ENCODE peak calls at places on chromosomes 11 and 22, in seven cellular contexts. One of them, this sample, is unnamed.

GRCh38 chr11:86511086-86511551 is 136.4 kb downstream of the CCDC81 start:
- DNase-seq in kidney: no peak
- DNase-seq in CD8-positive, alpha-beta memory T cell: no peak
- DNase-seq in fibroblast of mammary gland: peak; percentile 79
- DNase-seq in tibial nerve: no peak
- DNase-seq in neuronal stem cell: no peak
- DNase-seq in MM.1S: no peak
- DNase-seq in this sample: peak; percentile 56

GRCh38 chr11:117772360-117772759 is 24.7 kb downstream of the DSCAML1 start:
- DNase-seq in kidney: no peak
- DNase-seq in CD8-positive, alpha-beta memory T cell: no peak
- DNase-seq in fibroblast of mammary gland: no peak
- DNase-seq in tibial nerve: no peak
- DNase-seq in neuronal stem cell: no peak
- DNase-seq in MM.1S: no peak
- DNase-seq in this sample: no peak

GRCh38 chr11:1346669-1347390 is 37.4 kb upstream of the TOLLIP start:
- DNase-seq in kidney: no peak
- DNase-seq in CD8-positive, alpha-beta memory T cell: no peak
- DNase-seq in fibroblast of mammary gland: no peak
- DNase-seq in tibial nerve: no peak
- DNase-seq in neuronal stem cell: no peak
- DNase-seq in MM.1S: no peak
- DNase-seq in this sample: no peak

GRCh38 chr11:116910378-116910777 is 73.0 kb upstream of the APOA1 start:
- DNase-seq in kidney: no peak
- DNase-seq in CD8-positive, alpha-beta memory T cell: no peak
- DNase-seq in fibroblast of mammary gland: peak; percentile 49
- DNase-seq in tibial nerve: no peak
- DNase-seq in neuronal stem cell: no peak
- DNase-seq in MM.1S: no peak
- DNase-seq in this sample: no peak

GRCh38 chr22:39985383-39986045 is 9.2 kb upstream of the FAM83F start:
- DNase-seq in kidney: no peak
- DNase-seq in CD8-positive, alpha-beta memory T cell: no peak
- DNase-seq in fibroblast of mammary gland: no peak
- DNase-seq in tibial nerve: no peak
- DNase-seq in neuronal stem cell: no peak
- DNase-seq in MM.1S: no peak
- DNase-seq in this sample: no peak

GRCh38 chr11:121323208-121323607 is 30.6 kb downstream of the SC5D start:
- DNase-seq in kidney: no peak
- DNase-seq in CD8-positive, alpha-beta memory T cell: no peak
- DNase-seq in fibroblast of mammary gland: no peak
- DNase-seq in tibial nerve: no peak
- DNase-seq in neuronal stem cell: no peak
- DNase-seq in MM.1S: no peak
- DNase-seq in this sample: no peak

GRCh38 chr11:8787372-8787771 is 104.8 kb downstream of the RPL27A start:
- DNase-seq in kidney: no peak
- DNase-seq in CD8-positive, alpha-beta memory T cell: no peak
- DNase-seq in fibroblast of mammary gland: no peak
- DNase-seq in tibial nerve: no peak
- DNase-seq in neuronal stem cell: no peak
- DNase-seq in MM.1S: peak; percentile 76
- DNase-seq in this sample: no peak

GRCh38 chr11:85752890-85753581 is 57.9 kb downstream of the SYTL2 start:
- DNase-seq in kidney: peak; percentile 74
- DNase-seq in CD8-positive, alpha-beta memory T cell: peak; percentile 96
- DNase-seq in fibroblast of mammary gland: no peak
- DNase-seq in tibial nerve: no peak
- DNase-seq in neuronal stem cell: no peak
- DNase-seq in MM.1S: no peak
- DNase-seq in this sample: no peak

GRCh38 chr11:75475767-75476650 is 43.0 kb upstream of the KLHL35 start:
- DNase-seq in kidney: peak; percentile 90
- DNase-seq in CD8-positive, alpha-beta memory T cell: no peak
- DNase-seq in fibroblast of mammary gland: peak; percentile 78
- DNase-seq in tibial nerve: peak; percentile 49
- DNase-seq in neuronal stem cell: no peak
- DNase-seq in MM.1S: no peak
- DNase-seq in this sample: no peak

GRCh38 chr11:70552167-70552435 is 153.8 kb downstream of the CTTN start:
- DNase-seq in kidney: peak; percentile 39
- DNase-seq in CD8-positive, alpha-beta memory T cell: peak; percentile 9
- DNase-seq in fibroblast of mammary gland: no peak
- DNase-seq in tibial nerve: no peak
- DNase-seq in neuronal stem cell: no peak
- DNase-seq in MM.1S: no peak
- DNase-seq in this sample: no peak

GRCh38 chr11:36465449-36466163 is 44.5 kb downstream of the TRAF6 start:
- DNase-seq in kidney: no peak
- DNase-seq in CD8-positive, alpha-beta memory T cell: no peak
- DNase-seq in fibroblast of mammary gland: peak; percentile 24
- DNase-seq in tibial nerve: no peak
- DNase-seq in neuronal stem cell: no peak
- DNase-seq in MM.1S: no peak
- DNase-seq in this sample: peak; percentile 38

GRCh38 chr22:28857288-28857687 is 26.1 kb upstream of the ZNRF3 start:
- DNase-seq in kidney: no peak
- DNase-seq in CD8-positive, alpha-beta memory T cell: no peak
- DNase-seq in fibroblast of mammary gland: no peak
- DNase-seq in tibial nerve: no peak
- DNase-seq in neuronal stem cell: no peak
- DNase-seq in MM.1S: no peak
- DNase-seq in this sample: no peak

GRCh38 chr22:44133901-44134511 is 46.7 kb upstream of the PARVG start:
- DNase-seq in kidney: peak; percentile 66
- DNase-seq in CD8-positive, alpha-beta memory T cell: no peak
- DNase-seq in fibroblast of mammary gland: no peak
- DNase-seq in tibial nerve: no peak
- DNase-seq in neuronal stem cell: no peak
- DNase-seq in MM.1S: no peak
- DNase-seq in this sample: peak; percentile 42

GRCh38 chr11:86664930-86665329 is 7.5 kb downstream of the ME3 start:
- DNase-seq in kidney: no peak
- DNase-seq in CD8-positive, alpha-beta memory T cell: no peak
- DNase-seq in fibroblast of mammary gland: no peak
- DNase-seq in tibial nerve: no peak
- DNase-seq in neuronal stem cell: no peak
- DNase-seq in MM.1S: no peak
- DNase-seq in this sample: no peak

GRCh38 chr22:43481528-43482309 is 69.9 kb downstream of the MPPED1 start:
- DNase-seq in kidney: peak; percentile 63
- DNase-seq in CD8-positive, alpha-beta memory T cell: peak; percentile 56
- DNase-seq in fibroblast of mammary gland: no peak
- DNase-seq in tibial nerve: no peak
- DNase-seq in neuronal stem cell: no peak
- DNase-seq in MM.1S: no peak
- DNase-seq in this sample: no peak

GRCh38 chr22:31230871-31231621 is 18.9 kb downstream of the LIMK2 start:
- DNase-seq in kidney: no peak
- DNase-seq in CD8-positive, alpha-beta memory T cell: peak; percentile 66
- DNase-seq in fibroblast of mammary gland: peak; percentile 61
- DNase-seq in tibial nerve: no peak
- DNase-seq in neuronal stem cell: no peak
- DNase-seq in MM.1S: peak; percentile 35
- DNase-seq in this sample: no peak

GRCh38 chr11:123654566-123655081 is at the start of gene SCN3B:
- DNase-seq in kidney: peak; percentile 91
- DNase-seq in CD8-positive, alpha-beta memory T cell: no peak
- DNase-seq in fibroblast of mammary gland: peak; percentile 39
- DNase-seq in tibial nerve: no peak
- DNase-seq in neuronal stem cell: peak; percentile 72
- DNase-seq in MM.1S: peak; percentile 52
- DNase-seq in this sample: peak; percentile 26

GRCh38 chr11:81497202-81497804 is 1236.4 kb downstream of the FAM181B start:
- DNase-seq in kidney: no peak
- DNase-seq in CD8-positive, alpha-beta memory T cell: no peak
- DNase-seq in fibroblast of mammary gland: peak; percentile 40
- DNase-seq in tibial nerve: no peak
- DNase-seq in neuronal stem cell: peak; percentile 30
- DNase-seq in MM.1S: peak; percentile 63
- DNase-seq in this sample: no peak

GRCh38 chr11:76805206-76805913 is 22.2 kb downstream of the TSKU start:
- DNase-seq in kidney: no peak
- DNase-seq in CD8-positive, alpha-beta memory T cell: no peak
- DNase-seq in fibroblast of mammary gland: peak; percentile 49
- DNase-seq in tibial nerve: no peak
- DNase-seq in neuronal stem cell: no peak
- DNase-seq in MM.1S: no peak
- DNase-seq in this sample: no peak

GRCh38 chr11:65422633-65423515 is at the start of gene NEAT1:
- DNase-seq in kidney: peak; percentile 99
- DNase-seq in CD8-positive, alpha-beta memory T cell: peak; percentile 95
- DNase-seq in fibroblast of mammary gland: peak; percentile 88
- DNase-seq in tibial nerve: peak; percentile 98
- DNase-seq in neuronal stem cell: peak; percentile 78
- DNase-seq in MM.1S: peak; percentile 88
- DNase-seq in this sample: peak; percentile 88

GRCh38 chr11:13769188-13769587 is 100.7 kb downstream of the FAR1 start:
- DNase-seq in kidney: no peak
- DNase-seq in CD8-positive, alpha-beta memory T cell: no peak
- DNase-seq in fibroblast of mammary gland: no peak
- DNase-seq in tibial nerve: no peak
- DNase-seq in neuronal stem cell: no peak
- DNase-seq in MM.1S: no peak
- DNase-seq in this sample: no peak

GRCh38 chr11:123235117-123235686 is 40.2 kb upstream of the CLMP start:
- DNase-seq in kidney: peak; percentile 82
- DNase-seq in CD8-positive, alpha-beta memory T cell: peak; percentile 59
- DNase-seq in fibroblast of mammary gland: peak; percentile 69
- DNase-seq in tibial nerve: peak; percentile 52
- DNase-seq in neuronal stem cell: no peak
- DNase-seq in MM.1S: no peak
- DNase-seq in this sample: no peak

DNA sequence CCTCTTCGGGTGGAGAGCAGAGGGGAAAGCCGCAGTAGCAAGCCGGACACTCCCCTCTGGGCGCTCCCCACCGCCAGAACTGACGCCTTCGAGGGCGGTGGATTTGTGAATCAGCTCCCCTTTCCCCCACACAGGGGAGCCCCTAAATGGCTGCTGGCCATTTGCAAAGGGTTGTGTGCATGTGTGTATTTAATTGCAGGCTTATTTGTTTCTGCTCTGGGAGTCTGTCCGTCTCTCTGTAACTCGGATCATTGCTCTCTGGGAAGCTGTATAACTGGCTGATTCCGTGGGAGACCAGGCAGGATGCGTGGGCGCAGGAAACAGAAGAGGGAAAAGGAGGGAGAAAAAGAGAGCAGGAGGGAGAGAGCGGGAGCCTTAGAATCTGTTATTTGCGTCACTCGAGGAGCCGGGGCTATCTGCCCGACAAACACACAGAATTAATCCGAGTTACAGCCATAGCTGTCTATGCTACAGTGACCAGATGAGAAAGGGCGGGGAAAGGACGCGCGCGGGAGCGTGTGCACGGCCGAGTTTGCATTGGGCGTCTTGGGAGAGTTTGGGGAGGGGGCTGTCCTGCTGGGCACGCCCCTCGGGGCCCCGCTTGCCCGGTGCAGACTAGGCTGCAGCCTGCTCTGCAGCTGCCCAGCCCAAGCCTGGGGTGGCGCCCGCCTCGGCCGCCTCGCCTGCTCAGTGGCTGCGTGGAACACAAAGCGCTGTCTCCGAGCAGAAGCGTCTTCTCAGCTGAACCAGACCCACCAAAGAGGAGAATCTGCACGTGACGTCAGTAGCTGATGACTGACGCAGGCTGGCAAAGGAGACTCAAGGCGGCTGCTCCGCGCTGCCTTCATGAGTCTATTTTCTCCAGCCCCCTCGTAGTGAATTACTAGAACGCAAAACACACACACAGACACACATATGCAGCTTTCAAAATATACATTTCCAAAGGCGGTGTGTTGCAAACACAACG is 105.3 kb upstream of the HSD17B12 start:
- DNase-seq in kidney: peak; percentile 64
- DNase-seq in CD8-positive, alpha-beta memory T cell: no peak
- DNase-seq in fibroblast of mammary gland: peak; percentile 77
- DNase-seq in tibial nerve: no peak
- DNase-seq in neuronal stem cell: no peak
- DNase-seq in MM.1S: no peak
- DNase-seq in this sample: peak; percentile 60
- H3K4me3 ChIP-seq in kidney: no peak overlapping the region
- H3K4me3 ChIP-seq in CD8-positive, alpha-beta memory T cell: no peak overlapping the region
- H3K4me3 ChIP-seq in fibroblast of mammary gland: peak overlapping the region; percentile 2
- H3K4me3 ChIP-seq in tibial nerve: peak overlapping the region; percentile 1
- H3K4me3 ChIP-seq in neuronal stem cell: peak overlapping the region; percentile 67
- H3K4me3 ChIP-seq in MM.1S: no peak overlapping the region
- H3K4me3 ChIP-seq in this sample: peak overlapping the region; percentile 41

DNA sequence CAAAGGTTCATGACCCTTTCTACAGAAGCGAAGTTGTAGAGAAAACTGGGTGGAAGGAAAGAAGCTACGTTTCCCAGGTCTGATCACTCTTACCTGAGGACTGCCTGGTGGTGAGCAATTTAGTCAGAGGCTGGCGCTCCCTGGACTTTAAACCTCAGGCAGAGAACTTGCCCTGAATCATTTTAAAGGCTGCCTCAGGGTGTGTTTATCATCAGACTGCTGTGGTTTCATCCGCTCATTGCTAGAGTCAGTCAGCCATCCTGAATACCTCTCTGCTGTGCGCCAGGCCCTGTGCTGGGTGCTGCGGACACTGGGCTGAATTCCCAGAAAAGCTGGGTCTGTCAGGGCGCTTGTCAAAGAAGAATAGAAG is 2.7 kb downstream of the DTX4 start:
- DNase-seq in kidney: no peak
- DNase-seq in CD8-positive, alpha-beta memory T cell: no peak
- DNase-seq in fibroblast of mammary gland: no peak
- DNase-seq in tibial nerve: no peak
- DNase-seq in neuronal stem cell: no peak
- DNase-seq in MM.1S: no peak
- DNase-seq in this sample: no peak
- H3K4me3 ChIP-seq in kidney: peak overlapping the region; percentile 10
- H3K4me3 ChIP-seq in CD8-positive, alpha-beta memory T cell: no peak overlapping the region
- H3K4me3 ChIP-seq in fibroblast of mammary gland: no peak overlapping the region
- H3K4me3 ChIP-seq in tibial nerve: peak overlapping the region; percentile 78
- H3K4me3 ChIP-seq in neuronal stem cell: no peak overlapping the region
- H3K4me3 ChIP-seq in MM.1S: no peak overlapping the region
- H3K4me3 ChIP-seq in this sample: no peak overlapping the region

GRCh38 chr11:61718046-61718531 is 34.3 kb upstream of the MYRF start:
- DNase-seq in kidney: no peak
- DNase-seq in CD8-positive, alpha-beta memory T cell: no peak
- DNase-seq in fibroblast of mammary gland: no peak
- DNase-seq in tibial nerve: no peak
- DNase-seq in neuronal stem cell: no peak
- DNase-seq in MM.1S: no peak
- DNase-seq in this sample: no peak
- H3K4me3 ChIP-seq in kidney: no peak overlapping the region
- H3K4me3 ChIP-seq in CD8-positive, alpha-beta memory T cell: no peak overlapping the region
- H3K4me3 ChIP-seq in fibroblast of mammary gland: peak overlapping the region; percentile 31
- H3K4me3 ChIP-seq in tibial nerve: peak overlapping the region; percentile 30
- H3K4me3 ChIP-seq in neuronal stem cell: peak overlapping the region; percentile 57
- H3K4me3 ChIP-seq in MM.1S: no peak overlapping the region
- H3K4me3 ChIP-seq in this sample: peak overlapping the region; percentile 50

DNA sequence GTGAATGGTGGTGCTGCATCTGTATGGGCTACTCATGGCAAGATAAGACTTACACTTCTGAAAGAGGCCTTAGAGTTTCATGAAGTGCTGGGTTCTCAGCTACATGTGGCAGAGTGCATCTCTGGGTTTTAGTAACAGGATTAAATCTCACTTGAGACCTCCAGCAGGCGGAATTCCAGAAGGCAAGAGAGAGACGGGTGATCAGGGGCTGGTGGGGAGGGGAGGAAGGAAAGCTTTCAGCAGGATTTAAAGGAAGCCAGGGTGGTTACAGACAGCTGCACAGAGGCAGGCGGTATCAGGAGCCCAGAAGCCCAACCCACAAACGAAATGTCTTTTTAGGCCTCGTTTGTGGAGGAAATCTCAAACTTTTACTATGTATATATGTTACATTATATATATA is 56.2 kb upstream of the CD82 start:
- DNase-seq in kidney: no peak
- DNase-seq in CD8-positive, alpha-beta memory T cell: no peak
- DNase-seq in fibroblast of mammary gland: no peak
- DNase-seq in tibial nerve: no peak
- DNase-seq in neuronal stem cell: peak; percentile 27
- DNase-seq in MM.1S: no peak
- DNase-seq in this sample: no peak
- H3K4me3 ChIP-seq in kidney: no peak overlapping the region
- H3K4me3 ChIP-seq in CD8-positive, alpha-beta memory T cell: no peak overlapping the region
- H3K4me3 ChIP-seq in fibroblast of mammary gland: no peak overlapping the region
- H3K4me3 ChIP-seq in tibial nerve: no peak overlapping the region
- H3K4me3 ChIP-seq in neuronal stem cell: no peak overlapping the region
- H3K4me3 ChIP-seq in MM.1S: no peak overlapping the region
- H3K4me3 ChIP-seq in this sample: no peak overlapping the region